ENCODE peak calls at places on chromosome 17, in nine cellular contexts. P, N, H, M, A, Z, G, E and Y are unnamed samples.

GRCh38 chr17:35293151-35293837 is 50.4 kb downstream of the SLFN5 start:
- DNase-seq in P (no peak), N (no peak), H (no peak), M (no peak), A (no peak), Z (no peak), G (no peak), E (no peak), Y (no peak)

GRCh38 chr17:71864754-71865153 is 256.1 kb upstream of the SOX9 start:
- DNase-seq in P (no peak), N (no peak), H (no peak), M (no peak), A (no peak), Z (no peak), G (no peak), E (no peak), Y (no peak)

GRCh38 chr17:31582151-31582907 is 190.9 kb downstream of the RAB11FIP4 start:
- DNase-seq in P (no peak), N (peak; percentile 75), H (peak; percentile 70), M (peak; percentile 88), A (no peak), Z (no peak), G (no peak), E (no peak), Y (peak; percentile 92)

GRCh38 chr17:57916925-57917858 is 38.0 kb downstream of the CUEDC1 start:
- DNase-seq in P (no peak), N (no peak), H (peak; percentile 59), M (no peak), A (no peak), Z (no peak), G (peak; percentile 31), E (no peak), Y (no peak)

GRCh38 chr17:69882281-69882680 is 192.7 kb upstream of the KCNJ16 start:
- DNase-seq in P (no peak), N (no peak), H (no peak), M (no peak), A (no peak), Z (no peak), G (no peak), E (no peak), Y (no peak)

GRCh38 chr17:15384142-15384803 is 42.9 kb upstream of the TEKT3 start:
- DNase-seq in P (no peak), N (no peak), H (peak; percentile 42), M (no peak), A (peak; percentile 46), Z (no peak), G (no peak), E (no peak), Y (no peak)

GRCh38 chr17:40307001-40307690 is 1.8 kb upstream of the RARA start:
- DNase-seq in P (no peak), N (no peak), H (no peak), M (peak; percentile 81), A (no peak), Z (no peak), G (peak; percentile 21), E (no peak), Y (no peak)

GRCh38 chr17:57869599-57870282 is 19.9 kb upstream of the MRPS23 start:
- DNase-seq in P (no peak), N (no peak), H (no peak), M (no peak), A (peak; percentile 96), Z (no peak), G (no peak), E (no peak), Y (no peak)

GRCh38 chr17:51289776-51290175 is 29.4 kb downstream of the UTP18 start:
- DNase-seq in P (no peak), N (no peak), H (no peak), M (no peak), A (no peak), Z (no peak), G (no peak), E (no peak), Y (no peak)

GRCh38 chr17:47693667-47694017 is 319 bp upstream of the TBKBP1 start:
- DNase-seq in P (peak; percentile 84), N (no peak), H (no peak), M (no peak), A (no peak), Z (no peak), G (no peak), E (no peak), Y (no peak)

GRCh38 chr17:74453665-74454196 is 12.7 kb upstream of the CD300A start:
- DNase-seq in P (no peak), N (no peak), H (no peak), M (no peak), A (no peak), Z (peak; percentile 50), G (no peak), E (no peak), Y (no peak)

GRCh38 chr17:28925912-28926365 is 23.1 kb upstream of the DHRS13 start:
- DNase-seq in P (no peak), N (no peak), H (no peak), M (no peak), A (peak; percentile 92), Z (peak; percentile 20), G (peak; percentile 58), E (no peak), Y (no peak)

GRCh38 chr17:82812058-82812457 is 27.8 kb downstream of the ZNF750 start:
- DNase-seq in P (no peak), N (no peak), H (no peak), M (no peak), A (no peak), Z (no peak), G (no peak), E (no peak), Y (no peak)

GRCh38 chr17:28737770-28738679 is 5.8 kb upstream of the TRAF4 start:
- DNase-seq in P (no peak), N (no peak), H (no peak), M (peak; percentile 94), A (no peak), Z (no peak), G (no peak), E (no peak), Y (no peak)

GRCh38 chr17:20612635-20613034 is 33.1 kb downstream of the CDRT15L2 start:
- DNase-seq in P (no peak), N (no peak), H (no peak), M (no peak), A (no peak), Z (no peak), G (no peak), E (no peak), Y (no peak)

GRCh38 chr17:64209983-64210382 is 53.1 kb downstream of the TEX2 start:
- DNase-seq in P (no peak), N (no peak), H (no peak), M (no peak), A (no peak), Z (no peak), G (no peak), E (no peak), Y (no peak)

GRCh38 chr17:1275962-1276736 is 3.3 kb upstream of the TRARG1 start:
- DNase-seq in P (peak; percentile 80), N (no peak), H (peak; percentile 63), M (peak; percentile 89), A (peak; percentile 30), Z (peak; percentile 46), G (peak; percentile 79), E (no peak), Y (peak; percentile 89)

GRCh38 chr17:43598359-43599045 is 52.4 kb upstream of the ETV4 start:
- DNase-seq in P (no peak), N (no peak), H (no peak), M (no peak), A (no peak), Z (no peak), G (no peak), E (no peak), Y (no peak)

GRCh38 chr17:53640808-53641207 is 181.9 kb upstream of the KIF2B start:
- DNase-seq in P (no peak), N (no peak), H (no peak), M (no peak), A (no peak), Z (no peak), G (no peak), E (no peak), Y (no peak)

GRCh38 chr17:46003907-46004748 is 5.1 kb downstream of the STH start:
- DNase-seq in P (no peak), N (no peak), H (peak; percentile 23), M (no peak), A (no peak), Z (no peak), G (no peak), E (peak; percentile 3), Y (no peak)